ENCODE peak calls at places on chromosomes 1 and 21, in four cellular contexts. S, L, A and C are unnamed samples.

GRCh38 chr1:232886304-232886703 is 64.1 kb upstream of the NTPCR start:
- DNase-seq in L (no peak), A (no peak), S (no peak), C (no peak)

GRCh38 chr1:231159963-231160761 is 1.7 kb upstream of the TRIM67 start:
- DNase-seq in S (no peak), A (no peak), L (no peak), C (peak)

GRCh38 chr1:196160066-196160795 is 448.0 kb downstream of the KCNT2 start:
- DNase-seq in L (no peak), A (no peak), S (no peak), C (no peak)

GRCh38 chr1:202086579-202087350 is 36.0 kb upstream of the GPR37L1 start:
- DNase-seq in L (no peak), A (no peak), S (peak), C (peak)

GRCh38 chr1:92961131-92961895 is at the start of gene DIPK1A:
- DNase-seq in A (no peak), S (peak), L (peak), C (peak)

GRCh38 chr1:210828996-210829596 is 304.9 kb downstream of the KCNH1 start:
- DNase-seq in L (no peak), A (no peak), S (no peak), C (no peak)

GRCh38 chr1:39632491-39633417 is 6.7 kb downstream of the HEYL start:
- DNase-seq in A (no peak), S (no peak), L (no peak), C (peak)

GRCh38 chr1:195071461-195071860 is 1536.8 kb downstream of the KCNT2 start:
- DNase-seq in S (no peak), L (no peak), A (no peak), C (no peak)

GRCh38 chr21:14403681-14404318 is 20.9 kb upstream of the HSPA13 start:
- DNase-seq in A (peak), S (peak), L (peak), C (peak)

GRCh38 chr1:6770727-6771567 is 14.3 kb upstream of the CAMTA1 start:
- DNase-seq in L (peak), S (peak), A (no peak), C (no peak)

GRCh38 chr1:165403835-165404482 is 41.0 kb downstream of the RXRG start:
- DNase-seq in L (peak), S (peak), A (no peak), C (peak)

GRCh38 chr21:19557046-19557445 is 1153.5 kb upstream of the TMPRSS15 start:
- DNase-seq in S (no peak), L (no peak), A (no peak), C (no peak)

GRCh38 chr1:1364266-1364665 is 5.9 kb upstream of the MXRA8 start:
- DNase-seq in L (no peak), S (no peak), A (no peak), C (no peak)

GRCh38 chr1:29504709-29505410 is 268.5 kb downstream of the PTPRU start:
- DNase-seq in L (no peak), S (no peak), A (no peak), C (no peak)

GRCh38 chr1:201400257-201401230 is 1.4 kb upstream of the LAD1 start:
- DNase-seq in L (no peak), S (no peak), A (no peak), C (no peak)

GRCh38 chr1:181159451-181160151 is 71.1 kb downstream of the IER5 start:
- DNase-seq in S (no peak), A (no peak), L (no peak), C (no peak)

GRCh38 chr21:42411891-42412635 is 8.4 kb downstream of the UBASH3A start:
- DNase-seq in L (no peak), S (no peak), A (no peak), C (no peak)

GRCh38 chr1:55120538-55120937 is 81.2 kb downstream of the PCSK9 start:
- DNase-seq in S (no peak), A (no peak), L (no peak), C (no peak)

GRCh38 chr1:247241687-247242086 is 14.2 kb upstream of the VN1R5 start:
- DNase-seq in S (no peak), L (no peak), A (no peak), C (no peak)

GRCh38 chr1:225866061-225866844 is 15.9 kb downstream of the TMEM63A start:
- DNase-seq in S (no peak), A (no peak), L (no peak), C (no peak)

GRCh38 chr1:6960291-6960758 is 175.1 kb downstream of the CAMTA1 start:
- DNase-seq in S (peak), A (no peak), L (no peak), C (no peak)

GRCh38 chr1:25933479-25934365 is 27.5 kb upstream of the STMN1 start:
- DNase-seq in S (no peak), L (no peak), A (no peak), C (peak)

GRCh38 chr1:64393790-64394189 is 76.1 kb upstream of the CACHD1 start:
- DNase-seq in S (no peak), L (no peak), A (no peak), C (no peak)

GRCh38 chr1:209434066-209434465 is 149.4 kb upstream of the CAMK1G start:
- DNase-seq in S (no peak), A (no peak), L (no peak), C (no peak)

GRCh38 chr1:38026592-38027200 is 14.2 kb downstream of the UTP11 start:
- DNase-seq in S (peak), A (no peak), L (no peak), C (no peak)

DNA sequence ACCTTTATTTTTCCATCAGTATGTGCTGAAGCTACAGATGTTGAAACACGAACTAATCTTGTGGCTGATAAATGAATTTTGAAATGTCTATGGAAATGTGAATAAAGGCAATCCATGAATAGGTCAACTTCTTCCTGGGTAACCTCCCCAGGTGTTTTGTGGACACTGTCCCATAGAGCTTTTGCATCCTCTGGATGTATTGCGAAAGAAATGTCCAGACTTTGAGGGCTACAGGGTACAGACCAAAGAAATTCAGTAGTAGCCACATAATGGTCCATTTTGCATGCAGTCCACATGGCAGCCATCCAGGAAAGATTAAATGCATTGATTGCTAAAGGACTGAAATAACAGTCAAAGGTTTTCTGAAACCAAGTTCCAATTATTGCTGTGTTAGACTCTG is 21.5 kb upstream of the DARS2 start:
- DNase-seq in A (no peak), S (no peak), L (peak), C (no peak)
- TF ChIP-seq TARDBP in A (no peak), S (no peak), L (no peak), C (no peak)

GRCh38 chr1:84146375-84147032 is 2.4 kb downstream of the PRKACB start:
- DNase-seq in A (no peak), S (no peak), L (no peak), C (no peak)

GRCh38 chr1:84148758-84149157 is 4.7 kb downstream of the PRKACB start:
- DNase-seq in A (no peak), S (no peak), L (no peak), C (no peak)

GRCh38 chr1:84143796-84144565 is at the start of gene PRKACB:
- DNase-seq in A (peak), L (no peak), S (no peak), C (no peak)

GRCh38 chr1:84141177-84142003 is 2.7 kb upstream of the PRKACB start:
- DNase-seq in A (no peak), L (no peak), S (no peak), C (no peak)

GRCh38 chr1:84145051-84145450 is 980 bp downstream of the PRKACB start:
- DNase-seq in L (no peak), A (no peak), S (no peak), C (no peak)
- TF ChIP-seq TARDBP in L (no peak), A (no peak), S (no peak), C (no peak)

GRCh38 chr1:205515781-205516253 is 11.3 kb downstream of the CDK18 start:
- DNase-seq in A (no peak), S (no peak), L (peak), C (peak)
- TF ChIP-seq TARDBP in A (no peak), S (no peak), L (no peak), C (no peak)

DNA sequence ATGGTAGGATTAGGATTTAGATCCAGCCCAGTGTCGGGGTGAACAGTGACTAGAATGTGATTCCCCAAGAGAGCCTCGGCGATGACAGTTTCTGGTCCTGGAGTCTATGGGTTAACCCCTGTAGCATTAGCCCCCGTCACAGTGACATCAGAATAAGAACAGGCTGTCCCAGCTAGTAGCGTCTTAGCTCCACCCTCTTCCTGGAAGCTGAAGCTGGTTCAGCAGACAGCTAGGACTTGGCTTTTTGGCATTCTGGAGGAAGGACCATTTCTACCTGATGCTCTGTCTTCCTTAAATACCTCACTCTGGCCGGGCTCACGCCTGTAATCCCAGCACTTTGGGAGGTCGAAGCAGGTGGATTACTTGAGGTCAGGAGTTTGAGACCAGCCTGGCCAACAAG is 5.0 kb downstream of the NDUFS2 start:
- DNase-seq in L (no peak), S (no peak), A (no peak), C (no peak)
- TF ChIP-seq TARDBP in L (no peak), S (no peak), A (no peak), C (no peak)

GRCh38 chr1:238660849-238661248 is 725.5 kb upstream of the CHRM3 start:
- DNase-seq in A (no peak), L (no peak), S (no peak), C (no peak)

GRCh38 chr1:238664139-238664538 is 722.2 kb upstream of the CHRM3 start:
- DNase-seq in L (no peak), S (no peak), A (no peak), C (no peak)

GRCh38 chr1:238653693-238654321 is 732.6 kb upstream of the CHRM3 start:
- DNase-seq in S (no peak), A (no peak), L (no peak), C (no peak)

GRCh38 chr1:238658766-238659165 is 727.6 kb upstream of the CHRM3 start:
- DNase-seq in S (no peak), L (no peak), A (no peak), C (no peak)
- TF ChIP-seq TARDBP in S (no peak), L (no peak), A (no peak), C (no peak)

GRCh38 chr1:205576011-205576410 is 55.8 kb downstream of the ELK4 start:
- DNase-seq in L (no peak), A (no peak), S (no peak), C (no peak)

GRCh38 chr1:205579711-205580110 is 52.1 kb downstream of the ELK4 start:
- DNase-seq in A (no peak), L (no peak), S (no peak), C (no peak)

GRCh38 chr1:205576805-205577761 is 54.7 kb downstream of the ELK4 start:
- DNase-seq in S (no peak), A (no peak), L (no peak), C (no peak)

GRCh38 chr1:205578780-205579571 is 52.8 kb downstream of the ELK4 start:
- DNase-seq in S (no peak), L (no peak), A (no peak), C (no peak)

GRCh38 chr1:205577874-205578658 is 53.7 kb downstream of the ELK4 start:
- DNase-seq in L (no peak), S (no peak), A (no peak), C (no peak)
- TF ChIP-seq TARDBP in L (no peak), S (no peak), A (no peak), C (no peak)

GRCh38 chr1:24859063-24860010 is 70.7 kb downstream of the RUNX3 start:
- DNase-seq in L (no peak), A (no peak), S (no peak), C (no peak)

GRCh38 chr1:24858277-24858676 is 71.8 kb downstream of the RUNX3 start:
- DNase-seq in A (no peak), L (no peak), S (no peak), C (no peak)

GRCh38 chr1:24855474-24855873 is 74.6 kb downstream of the RUNX3 start:
- DNase-seq in L (no peak), A (no peak), S (no peak), C (no peak)

GRCh38 chr1:24856787-24857527 is 73.1 kb downstream of the RUNX3 start:
- DNase-seq in L (no peak), A (no peak), S (no peak), C (no peak)

DNA sequence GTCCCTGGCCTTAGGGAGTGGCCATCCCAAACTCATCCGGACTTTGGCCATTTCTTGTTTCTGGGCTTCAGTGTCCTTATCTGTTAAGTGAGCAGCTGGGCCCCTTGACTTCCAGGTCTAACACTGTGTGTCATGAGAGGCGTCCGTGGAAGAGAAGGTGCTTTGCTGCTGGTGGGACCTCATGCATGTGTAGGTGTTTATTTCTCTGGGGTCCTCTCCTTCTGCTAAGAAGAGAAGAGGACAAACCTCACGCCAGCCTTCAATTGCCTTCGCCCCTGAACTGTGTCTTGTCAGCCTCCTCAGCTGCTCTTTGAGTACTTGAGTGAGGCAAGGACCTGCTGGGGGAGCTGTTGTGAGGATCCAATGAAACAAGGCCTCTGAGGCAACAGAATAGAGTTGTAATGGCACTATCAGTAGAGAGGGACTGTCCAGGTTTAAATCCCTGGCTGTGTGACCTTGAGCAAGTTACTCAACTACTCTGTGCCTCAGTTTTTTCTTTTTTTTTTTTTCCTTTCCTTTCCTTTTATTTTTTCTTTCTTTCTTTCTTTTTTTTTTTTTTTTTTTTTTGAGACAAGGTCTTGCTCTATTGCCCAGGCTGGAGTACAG is 72.4 kb downstream of the RUNX3 start:
- DNase-seq in L (no peak), A (no peak), S (no peak), C (peak)
- TF ChIP-seq TARDBP in L (no peak), A (no peak), S (no peak), C (no peak)

GRCh38 chr1:109499661-109500536 is 6.0 kb downstream of the CYB561D1 start:
- DNase-seq in L (peak), S (peak), A (no peak), C (peak)

GRCh38 chr1:109499081-109499480 is 5.2 kb downstream of the CYB561D1 start:
- DNase-seq in S (no peak), A (no peak), L (no peak), C (no peak)

GRCh38 chr1:109497449-109498160 is 3.7 kb downstream of the CYB561D1 start:
- DNase-seq in A (no peak), L (no peak), S (no peak), C (no peak)

GRCh38 chr1:109495738-109496137 is 1.8 kb downstream of the CYB561D1 start:
- DNase-seq in L (no peak), A (no peak), S (no peak), C (no peak)

DNA sequence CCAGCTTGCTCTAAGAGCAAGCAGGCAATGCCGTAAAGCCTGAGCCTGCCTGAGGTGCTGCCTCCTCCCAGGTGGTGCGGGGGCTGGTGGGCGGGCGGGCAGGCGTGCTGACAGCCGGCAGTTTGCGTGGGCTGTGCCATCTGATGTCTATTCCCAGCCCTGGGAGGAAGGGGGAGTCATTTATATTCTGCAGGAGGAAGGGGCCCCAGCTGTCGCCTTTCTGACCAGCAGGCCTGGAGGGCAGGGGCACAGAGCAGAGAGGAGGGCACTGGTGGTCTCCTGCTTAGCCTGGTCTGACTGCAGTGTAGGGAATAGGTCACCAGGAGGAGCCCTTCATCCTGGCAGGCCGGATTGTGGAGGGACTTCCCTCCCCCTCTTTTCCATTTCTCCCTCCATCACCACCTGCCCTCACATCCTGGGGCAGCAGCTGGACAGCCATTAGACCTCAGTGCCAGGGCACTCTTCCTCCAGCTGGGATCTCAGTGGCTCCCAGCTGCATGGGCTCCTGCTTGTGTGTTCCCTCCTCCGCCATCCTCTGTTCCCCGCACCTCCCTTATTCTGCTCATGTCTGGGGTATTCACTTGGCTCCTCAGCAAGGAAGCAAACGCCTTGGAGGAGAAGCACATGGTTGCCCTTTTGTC is 4.4 kb downstream of the CYB561D1 start:
- DNase-seq in L (no peak), A (no peak), S (peak), C (peak)
- TF ChIP-seq TARDBP in L (no peak), A (no peak), S (no peak), C (no peak)

DNA sequence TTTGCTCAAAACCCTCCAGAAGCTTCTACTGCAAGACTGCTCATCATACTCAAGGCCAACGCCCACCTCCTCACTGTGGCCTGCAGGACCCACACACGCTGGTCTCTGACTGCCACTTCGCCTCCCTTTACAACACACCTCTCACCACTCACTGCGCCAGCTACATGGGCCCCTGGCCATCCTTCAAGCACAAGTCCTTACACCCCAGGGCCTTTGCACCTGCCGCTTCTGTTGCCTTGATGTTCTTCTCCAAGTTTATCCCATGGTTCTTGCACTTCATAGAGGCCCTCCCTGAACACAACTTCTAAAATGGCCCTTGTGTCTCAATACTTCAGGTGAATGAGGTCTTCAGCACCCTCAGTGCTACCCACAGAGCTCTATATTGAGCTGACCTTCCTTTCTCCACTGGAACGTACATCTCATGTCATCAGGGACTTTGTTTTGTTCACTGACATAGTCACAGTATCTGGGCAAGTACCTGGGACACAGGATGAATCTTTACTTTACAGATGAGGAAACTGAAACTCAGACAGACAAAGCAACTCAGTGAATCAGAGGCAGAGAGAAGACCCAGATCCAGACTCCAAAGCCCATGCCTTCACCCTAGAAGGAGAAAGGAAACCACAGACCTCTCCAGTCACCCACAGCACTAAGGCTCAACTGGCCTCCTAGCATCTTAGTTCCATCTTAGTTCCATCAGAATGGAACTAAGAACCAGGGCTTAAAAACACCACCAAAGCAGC is 34.7 kb upstream of the CLSTN1 start:
- DNase-seq in A (no peak), S (no peak), L (no peak), C (no peak)
- TF ChIP-seq TARDBP in A (no peak), S (no peak), L (no peak), C (no peak)

GRCh38 chr1:58979085-58979484 is 195.2 kb upstream of the JUN start:
- DNase-seq in A (no peak), L (no peak), S (no peak), C (no peak)

GRCh38 chr1:58977595-58977994 is 193.7 kb upstream of the JUN start:
- DNase-seq in S (no peak), A (no peak), L (no peak), C (no peak)

GRCh38 chr1:58976294-58976693 is 192.4 kb upstream of the JUN start:
- DNase-seq in S (no peak), L (no peak), A (no peak), C (no peak)

GRCh38 chr1:58979677-58980076 is 195.8 kb upstream of the JUN start:
- DNase-seq in A (no peak), L (no peak), S (no peak), C (peak)

GRCh38 chr1:58975888-58976287 is 192.0 kb upstream of the JUN start:
- DNase-seq in S (no peak), A (no peak), L (no peak), C (peak)
- TF ChIP-seq TARDBP in S (no peak), A (no peak), L (no peak), C (no peak)